ENCODE peak calls at places on chromosomes 12 and 14, in five cellular contexts. One of them, this sample, is unnamed.

GRCh38 chr12:62933220-62933870 is 1.6 kb downstream of the PPM1H start:
- DNase-seq in fibroblast of pulmonary artery: no peak
- DNase-seq in pancreas: peak
- DNase-seq in activated CD4-positive, alpha-beta T cell treated with anti-CD3 and anti-CD28 coated beads for 24 hours: no peak
- DNase-seq in HuH-7: peak
- DNase-seq in this sample: no peak

GRCh38 chr12:49357099-49357678 is 10.1 kb upstream of the SPATS2 start:
- DNase-seq in pancreas: peak
- DNase-seq in activated CD4-positive, alpha-beta T cell treated with anti-CD3 and anti-CD28 coated beads for 24 hours: no peak
- DNase-seq in fibroblast of pulmonary artery: peak
- DNase-seq in HuH-7: no peak
- DNase-seq in this sample: no peak

GRCh38 chr12:93521225-93521854 is 51.1 kb upstream of the SOCS2 start:
- DNase-seq in activated CD4-positive, alpha-beta T cell treated with anti-CD3 and anti-CD28 coated beads for 24 hours: no peak
- DNase-seq in fibroblast of pulmonary artery: peak
- DNase-seq in HuH-7: no peak
- DNase-seq in pancreas: no peak
- DNase-seq in this sample: no peak

GRCh38 chr12:116975779-116976393 is 65.1 kb downstream of the FBXW8 start:
- DNase-seq in pancreas: no peak
- DNase-seq in activated CD4-positive, alpha-beta T cell treated with anti-CD3 and anti-CD28 coated beads for 24 hours: no peak
- DNase-seq in fibroblast of pulmonary artery: no peak
- DNase-seq in HuH-7: no peak
- DNase-seq in this sample: no peak

GRCh38 chr14:106235356-106236159 is 709.2 kb downstream of the TMEM121 start:
- DNase-seq in HuH-7: no peak
- DNase-seq in fibroblast of pulmonary artery: no peak
- DNase-seq in pancreas: no peak
- DNase-seq in activated CD4-positive, alpha-beta T cell treated with anti-CD3 and anti-CD28 coated beads for 24 hours: no peak
- DNase-seq in this sample: no peak

GRCh38 chr12:12029653-12030052 is 41.1 kb upstream of the BCL2L14 start:
- DNase-seq in activated CD4-positive, alpha-beta T cell treated with anti-CD3 and anti-CD28 coated beads for 24 hours: no peak
- DNase-seq in fibroblast of pulmonary artery: no peak
- DNase-seq in pancreas: no peak
- DNase-seq in HuH-7: no peak
- DNase-seq in this sample: no peak

GRCh38 chr14:77187649-77188012 is 6.0 kb downstream of the TMEM63C start:
- DNase-seq in HuH-7: no peak
- DNase-seq in fibroblast of pulmonary artery: no peak
- DNase-seq in pancreas: no peak
- DNase-seq in activated CD4-positive, alpha-beta T cell treated with anti-CD3 and anti-CD28 coated beads for 24 hours: no peak
- DNase-seq in this sample: no peak

GRCh38 chr14:51996148-51996746 is 6.9 kb downstream of the RTRAF start:
- DNase-seq in activated CD4-positive, alpha-beta T cell treated with anti-CD3 and anti-CD28 coated beads for 24 hours: no peak
- DNase-seq in HuH-7: no peak
- DNase-seq in fibroblast of pulmonary artery: peak
- DNase-seq in pancreas: no peak
- DNase-seq in this sample: no peak

GRCh38 chr14:91311284-91311662 is 66.8 kb upstream of the GPR68 start:
- DNase-seq in fibroblast of pulmonary artery: no peak
- DNase-seq in activated CD4-positive, alpha-beta T cell treated with anti-CD3 and anti-CD28 coated beads for 24 hours: peak
- DNase-seq in pancreas: no peak
- DNase-seq in HuH-7: no peak
- DNase-seq in this sample: no peak